ENCODE peak calls at places on chromosome 1, in eight cellular contexts. K is left lung, S is OCI-LY7, H is tibial artery, U is MCF 10A, B is glutamatergic neuron, Z is BJ, P is left ventricle myocardium inferior. J is an unnamed sample.

GRCh38 chr1:53448241-53448841 is 10.9 kb upstream of the DMRTB1 start:
- DNase-seq in K (no peak), S (no peak), H (no peak), U (no peak), B (no peak), Z (no peak), P (no peak), J (no peak)

GRCh38 chr1:76379506-76379905 is 305.0 kb downstream of the ST6GALNAC3 start:
- DNase-seq in K (no peak), S (no peak), H (no peak), U (no peak), B (no peak), Z (no peak), P (no peak), J (no peak)

GRCh38 chr1:184060316-184060715 is 8.8 kb downstream of the TSEN15 start:
- DNase-seq in K (no peak), S (no peak), H (no peak), U (no peak), B (no peak), Z (no peak), P (no peak), J (no peak)

GRCh38 chr1:224761245-224761644 is 145.1 kb downstream of the CNIH3 start:
- DNase-seq in K (no peak), S (no peak), H (no peak), U (no peak), B (no peak), Z (no peak), P (no peak), J (no peak)

GRCh38 chr1:175000697-175001187 is 995 bp downstream of the CACYBP start:
- DNase-seq in K (no peak), S (peak; percentile 20), H (no peak), U (peak; percentile 41), B (no peak), Z (no peak), P (no peak), J (no peak)

GRCh38 chr1:230308039-230308438 is 118.1 kb downstream of the PGBD5 start:
- DNase-seq in K (peak; percentile 60), S (no peak), H (peak; percentile 35), U (peak; percentile 100), B (no peak), Z (no peak), P (peak; percentile 69), J (no peak)

GRCh38 chr1:28860332-28861073 is 48.5 kb downstream of the OPRD1 start:
- DNase-seq in K (no peak), S (no peak), H (no peak), U (peak; percentile 28), B (peak; percentile 63), Z (no peak), P (no peak), J (no peak)

GRCh38 chr1:160205242-160205973 is at the start of gene PEA15:
- DNase-seq in K (peak; percentile 75), S (peak; percentile 77), H (peak; percentile 69), U (peak; percentile 75), B (peak; percentile 83), Z (no peak), P (peak; percentile 85), J (peak; percentile 79)

GRCh38 chr1:43460988-43461693 is 7.4 kb upstream of the HYI start:
- DNase-seq in K (no peak), S (no peak), H (no peak), U (no peak), B (no peak), Z (no peak), P (no peak), J (no peak)

GRCh38 chr1:184299076-184299790 is 87.6 kb upstream of the C1orf21 start:
- DNase-seq in K (no peak), S (no peak), H (no peak), U (peak; percentile 17), B (peak; percentile 35), Z (peak; percentile 82), P (no peak), J (no peak)

GRCh38 chr1:47180603-47181094 is 9.2 kb downstream of the PDZK1IP1 start:
- DNase-seq in K (no peak), S (no peak), H (no peak), U (peak; percentile 56), B (no peak), Z (no peak), P (no peak), J (no peak)

GRCh38 chr1:164785841-164786534 is 227.0 kb downstream of the PBX1 start:
- DNase-seq in K (no peak), S (no peak), H (no peak), U (no peak), B (no peak), Z (no peak), P (no peak), J (no peak)

GRCh38 chr1:76727520-76727919 is 139.8 kb upstream of the ST6GALNAC5 start:
- DNase-seq in K (no peak), S (no peak), H (no peak), U (no peak), B (no peak), Z (no peak), P (no peak), J (no peak)

GRCh38 chr1:184298321-184299052 is 88.3 kb upstream of the C1orf21 start:
- DNase-seq in K (no peak), S (no peak), H (no peak), U (no peak), B (peak; percentile 52), Z (no peak), P (no peak), J (no peak)

GRCh38 chr1:31324093-31324492 is 27.3 kb downstream of the ZCCHC17 start:
- DNase-seq in K (no peak), S (no peak), H (no peak), U (no peak), B (no peak), Z (no peak), P (no peak), J (no peak)

GRCh38 chr1:100361249-100362089 is 9.2 kb downstream of the CDC14A start:
- DNase-seq in K (no peak), S (no peak), H (no peak), U (no peak), B (no peak), Z (no peak), P (no peak), J (no peak)

GRCh38 chr1:92461364-92462097 is 25.2 kb downstream of the GFI1 start:
- DNase-seq in K (no peak), S (peak; percentile 42), H (no peak), U (peak; percentile 30), B (no peak), Z (no peak), P (no peak), J (no peak)

GRCh38 chr1:208201241-208201640 is 42.9 kb downstream of the PLXNA2 start:
- DNase-seq in K (no peak), S (no peak), H (peak; percentile 60), U (peak; percentile 95), B (no peak), Z (peak; percentile 91), P (no peak), J (no peak)

GRCh38 chr1:154157520-154158306 is 2.8 kb upstream of the NUP210L start:
- DNase-seq in K (peak; percentile 56), S (peak; percentile 75), H (no peak), U (no peak), B (no peak), Z (no peak), P (no peak), J (no peak)

GRCh38 chr1:65832296-65832695 is 39.6 kb downstream of the PDE4B start:
- DNase-seq in K (no peak), S (no peak), H (no peak), U (no peak), B (no peak), Z (no peak), P (no peak), J (no peak)

GRCh38 chr1:223708001-223708359 is 4.4 kb upstream of the CAPN2 start:
- DNase-seq in K (no peak), S (no peak), H (no peak), U (peak; percentile 96), B (no peak), Z (no peak), P (no peak), J (no peak)

GRCh38 chr1:100290291-100290690 is 24.3 kb downstream of the RTCA start:
- DNase-seq in K (no peak), S (no peak), H (no peak), U (peak; percentile 7), B (no peak), Z (no peak), P (no peak), J (no peak)

GRCh38 chr1:214513394-214513793 is 38.0 kb downstream of the PTPN14 start:
- DNase-seq in K (no peak), S (no peak), H (no peak), U (no peak), B (no peak), Z (no peak), P (no peak), J (no peak)

GRCh38 chr1:9438431-9439073 is 100.7 kb upstream of the SLC25A33 start:
- DNase-seq in K (peak; percentile 63), S (no peak), H (peak; percentile 87), U (peak; percentile 91), B (no peak), Z (no peak), P (peak; percentile 37), J (no peak)

DNA sequence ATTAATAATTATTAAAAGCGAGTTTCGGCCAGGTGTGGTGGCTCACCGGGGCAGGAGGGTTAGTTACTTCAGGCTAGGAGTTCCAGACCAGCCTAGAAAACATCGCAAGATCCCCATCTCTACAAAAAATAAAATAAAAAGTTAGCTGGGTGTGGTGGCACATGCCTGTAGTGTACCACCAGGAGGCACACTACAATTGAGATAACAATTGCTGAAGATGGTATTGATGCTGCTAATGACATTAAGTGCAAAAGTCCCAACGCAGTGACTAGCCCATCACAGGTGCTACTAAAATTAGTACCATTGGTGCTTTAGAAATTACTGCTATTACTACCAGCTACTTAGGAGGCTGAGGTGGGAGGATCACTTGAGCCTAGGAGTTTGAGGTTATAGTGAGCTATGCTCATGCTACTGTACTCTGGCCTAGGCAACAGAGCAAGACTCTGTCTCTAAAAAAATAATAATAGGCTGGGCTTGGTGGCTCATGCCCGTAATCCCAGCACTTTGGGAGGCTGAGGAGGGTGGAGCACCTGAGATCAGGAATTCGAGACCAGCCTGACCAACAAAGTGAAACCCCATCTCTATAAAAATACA is 156.6 kb downstream of the GREM2 start:
- DNase-seq in K (no peak), S (peak; percentile 4), H (no peak), U (peak; percentile 65), B (no peak), Z (no peak), P (no peak), J (no peak)
- TF ChIP-seq CTCF in K (no peak), S (peak; percentile 61), H (no peak), U (peak; percentile 38), B (peak; percentile 63), Z (peak; percentile 34), P (no peak), J (peak; percentile 60)

GRCh38 chr1:227356582-227357228 is 38.4 kb upstream of the CDC42BPA start:
- DNase-seq in K (no peak), S (no peak), H (no peak), U (peak; percentile 31), B (no peak), Z (no peak), P (no peak), J (no peak)
- TF ChIP-seq CTCF in K (no peak), S (no peak), H (no peak), U (no peak), B (no peak), Z (no peak), P (no peak), J (peak; percentile 15)

GRCh38 chr1:68495968-68496679 is 758 bp downstream of the DEPDC1 start:
- DNase-seq in K (no peak), S (peak; percentile 49), H (no peak), U (peak; percentile 42), B (peak; percentile 49), Z (no peak), P (no peak), J (no peak)
- TF ChIP-seq CTCF in K (no peak), S (peak; percentile 22), H (no peak), U (no peak), B (no peak), Z (no peak), P (no peak), J (peak; percentile 9)

GRCh38 chr1:222009105-222009730 is 267.3 kb upstream of the DUSP10 start:
- DNase-seq in K (no peak), S (peak; percentile 14), H (no peak), U (peak; percentile 77), B (no peak), Z (no peak), P (no peak), J (no peak)
- TF ChIP-seq CTCF in K (no peak), S (peak; percentile 70), H (peak; percentile 36), U (peak; percentile 86), B (no peak), Z (peak; percentile 25), P (peak; percentile 51), J (peak; percentile 34)